ENCODE peak calls at places on chromosome 1, in six cellular contexts. I is activated T-helper 1 cell treated with anti-CD3 and anti-CD28 coated beads, Interleukin-12 subunit alpha, Interleukin-12 subunit beta, Interleukin-2, Interleukin-4 antibody, amounts not matched to agents 30 ng/mL and 10 ng/mL and 1 ng/mL, durations not matched to agents 14 hours and 24 hours and 36 hours; O is activated CD8-positive, alpha-beta memory T cell treated with anti-CD3 and anti-CD28 coated beads, Interleukin-2, amount 50 U/mL, for 48 hours; H is 8988T; V is small intestine; Z is skeletal muscle cell. X is an unnamed sample.

GRCh38 chr1:198575715-198576641 is 35.5 kb upstream of the ATP6V1G3 start:
- DNase-seq in I (no peak), V (no peak), H (no peak), Z (no peak), O (no peak), X (no peak)

GRCh38 chr1:214603819-214604252 is 841 bp downstream of the CENPF start:
- DNase-seq in I (no peak), Z (no peak), O (no peak), V (peak; percentile 11), H (peak; percentile 34), X (no peak)

GRCh38 chr1:15758537-15758936 is at the start of gene FBLIM1:
- DNase-seq in H (no peak), O (no peak), I (no peak), Z (no peak), V (no peak), X (peak; percentile 78)

GRCh38 chr1:225825606-225826005 is 15.7 kb downstream of the EPHX1 start:
- DNase-seq in I (no peak), V (peak; percentile 30), O (no peak), H (no peak), Z (no peak), X (no peak)

GRCh38 chr1:91879739-91880138 is 6.2 kb downstream of the TGFBR3 start:
- DNase-seq in I (no peak), Z (no peak), O (no peak), V (no peak), H (no peak), X (no peak)

GRCh38 chr1:48036693-48037386 is 39.7 kb upstream of the TRABD2B start:
- DNase-seq in Z (peak; percentile 39), I (no peak), V (no peak), O (no peak), H (no peak), X (no peak)

GRCh38 chr1:166836733-166837132 is 2.5 kb upstream of the POGK start:
- DNase-seq in H (no peak), O (no peak), I (no peak), Z (no peak), V (no peak), X (no peak)

GRCh38 chr1:65265296-65266271 is 43.8 kb upstream of the DNAJC6 start:
- DNase-seq in I (peak; percentile 16), H (no peak), V (peak; percentile 11), O (peak; percentile 61), Z (no peak), X (peak; percentile 75)

GRCh38 chr1:224168859-224169380 is 14.1 kb upstream of the DEGS1 start:
- DNase-seq in Z (peak; percentile 84), I (peak; percentile 59), V (peak; percentile 50), H (no peak), O (no peak), X (peak; percentile 35)

GRCh38 chr1:180265201-180265600 is 35.1 kb downstream of the LHX4 start:
- DNase-seq in H (no peak), V (no peak), Z (no peak), O (peak; percentile 40), I (no peak), X (no peak)

GRCh38 chr1:48610628-48611542 is 138.9 kb upstream of the SPATA6 start:
- DNase-seq in H (no peak), O (no peak), V (no peak), Z (no peak), I (no peak), X (peak; percentile 78)

GRCh38 chr1:53895421-53895820 is 1.4 kb downstream of the DIO1 start:
- DNase-seq in O (no peak), V (no peak), Z (no peak), H (no peak), I (no peak), X (no peak)

GRCh38 chr1:39676951-39677350 is 5.0 kb upstream of the NT5C1A start:
- DNase-seq in H (no peak), I (no peak), Z (no peak), V (no peak), O (no peak), X (no peak)

GRCh38 chr1:175237389-175237788 is 44.8 kb upstream of the KIAA0040 start:
- DNase-seq in O (no peak), H (no peak), V (no peak), Z (no peak), I (no peak), X (no peak)

GRCh38 chr1:209008586-209008985 is 574.9 kb upstream of the CAMK1G start:
- DNase-seq in V (no peak), I (no peak), Z (no peak), O (no peak), H (no peak), X (no peak)

X was measured in right cardiac atrium.